ENCODE peak calls at places on chromosomes 6 and 20, in nine cellular contexts. H is naive B cell; Z is activated CD4-positive, alpha-beta T cell treated with anti-CD3 and anti-CD28 coated beads for 4 hours; S is fibroblast of lung; K is pons; N is dermis blood vessel endothelial cell; I is NCI-H510A treated with DMSO at 0.1 percent for 48 hours; T is hypothalamus; V is Kasumi-1. L is an unnamed sample.

GRCh38 chr20:19715986-19716385 is 42.1 kb upstream of the RIN2 start:
- DNase-seq in I (no peak), H (no peak), Z (no peak), V (no peak), T (no peak), S (no peak), N (no peak), K (no peak), L (no peak)

GRCh38 chr6:157761331-157761921 is 61.6 kb upstream of the SNX9 start:
- DNase-seq in H (peak), K (no peak), Z (peak), V (no peak), I (no peak), N (peak), S (peak), T (no peak), L (no peak)

GRCh38 chr6:43038727-43039126 is 14.9 kb downstream of the CUL7 start:
- DNase-seq in T (no peak), K (no peak), H (no peak), Z (no peak), S (no peak), I (no peak), N (no peak), V (no peak), L (no peak)

GRCh38 chr20:41110012-41110411 is 27.3 kb upstream of the PLCG1 start:
- DNase-seq in K (no peak), N (no peak), V (no peak), Z (no peak), I (no peak), H (no peak), T (no peak), S (no peak), L (no peak)

GRCh38 chr6:148470606-148471299 is 128.1 kb downstream of the SASH1 start:
- DNase-seq in S (no peak), K (no peak), V (no peak), T (no peak), H (no peak), Z (no peak), I (no peak), N (no peak), L (no peak)

GRCh38 chr20:48482790-48483189 is 345.0 kb downstream of the PREX1 start:
- DNase-seq in N (no peak), V (no peak), S (no peak), Z (no peak), T (no peak), H (no peak), K (no peak), I (no peak), L (no peak)

GRCh38 chr20:2688041-2688591 is 4.5 kb upstream of the EBF4 start:
- DNase-seq in V (peak), S (peak), N (peak), K (peak), H (no peak), Z (peak), I (peak), T (no peak), L (peak)

GRCh38 chr6:80196914-80197313 is 90.4 kb downstream of the BCKDHB start:
- DNase-seq in K (no peak), H (no peak), Z (no peak), S (no peak), N (no peak), I (peak), T (no peak), V (no peak), L (no peak)

GRCh38 chr6:55176958-55177357 is 2.6 kb downstream of the HCRTR2 start:
- DNase-seq in N (peak), Z (no peak), K (no peak), T (no peak), V (peak), I (no peak), H (no peak), S (peak), L (peak)

GRCh38 chr20:13017883-13018535 is 9.2 kb downstream of the SPTLC3 start:
- DNase-seq in N (no peak), T (no peak), V (no peak), Z (no peak), S (peak), K (no peak), H (no peak), I (no peak), L (no peak)

GRCh38 chr6:2460216-2460734 is 214.9 kb upstream of the GMDS start:
- DNase-seq in I (no peak), N (no peak), S (no peak), H (no peak), T (peak), K (no peak), V (no peak), Z (no peak), L (no peak)

GRCh38 chr6:11366183-11366933 is 133.9 kb upstream of the NEDD9 start:
- DNase-seq in V (no peak), T (no peak), N (peak), Z (peak), S (no peak), H (no peak), I (no peak), K (no peak), L (peak)

GRCh38 chr20:60211618-60212463 is 253.6 kb downstream of the CDH26 start:
- DNase-seq in K (no peak), I (no peak), H (no peak), T (no peak), N (no peak), Z (no peak), S (no peak), V (no peak), L (no peak)

GRCh38 chr6:70398783-70399730 is 14.3 kb upstream of the FAM135A start:
- DNase-seq in K (no peak), T (no peak), I (no peak), N (peak), V (no peak), H (no peak), Z (no peak), S (peak), L (peak)

GRCh38 chr6:110307368-110307767 is 50.8 kb downstream of the METTL24 start:
- DNase-seq in V (peak), Z (no peak), S (no peak), T (no peak), K (no peak), N (no peak), H (peak), I (no peak), L (peak)

GRCh38 chr6:4608361-4609115 is 167.7 kb upstream of the CDYL start:
- DNase-seq in N (peak), S (no peak), I (peak), T (peak), V (no peak), Z (no peak), K (peak), H (no peak), L (no peak)

GRCh38 chr6:125307150-125307838 is 5.5 kb upstream of the HDDC2 start:
- DNase-seq in Z (no peak), H (no peak), T (no peak), K (no peak), I (no peak), S (no peak), N (peak), V (no peak), L (peak)

GRCh38 chr6:149336529-149336928 is 19.0 kb downstream of the TAB2 start:
- DNase-seq in K (no peak), S (no peak), V (no peak), I (no peak), Z (no peak), H (no peak), T (no peak), N (peak), L (no peak)

GRCh38 chr6:116278478-116278822 is 1.3 kb downstream of the TSPYL1 start:
- DNase-seq in Z (no peak), K (no peak), V (no peak), T (no peak), S (no peak), N (no peak), I (no peak), H (no peak), L (no peak)

GRCh38 chr6:116836943-116837342 is 8.1 kb upstream of the GPRC6A start:
- DNase-seq in S (no peak), H (no peak), Z (no peak), V (no peak), T (no peak), N (no peak), I (no peak), K (no peak), L (no peak)

GRCh38 chr6:156107514-156108150 is 652.0 kb upstream of the NOX3 start:
- DNase-seq in I (peak), H (no peak), N (no peak), K (no peak), V (no peak), Z (no peak), T (no peak), S (peak), L (no peak)

GRCh38 chr20:325043-325888 is at the start of gene SOX12:
- DNase-seq in S (peak), V (peak), N (peak), K (peak), I (peak), T (peak), H (peak), Z (peak), L (peak)

GRCh38 chr6:17584241-17584803 is 15.8 kb upstream of the FAM8A1 start:
- DNase-seq in Z (no peak), H (no peak), N (peak), S (peak), K (peak), V (peak), T (no peak), I (peak), L (peak)

GRCh38 chr6:139296927-139297326 is 5.1 kb upstream of the TXLNB start:
- DNase-seq in K (no peak), I (no peak), H (no peak), V (peak), N (peak), T (no peak), Z (no peak), S (no peak), L (peak)

GRCh38 chr6:16136086-16136485 is 7.2 kb downstream of the MYLIP start:
- DNase-seq in H (no peak), S (no peak), Z (peak), I (no peak), T (no peak), V (no peak), K (no peak), N (no peak), L (peak)

GRCh38 chr6:100846276-100846675 is 34.9 kb downstream of the ASCC3 start:
- DNase-seq in V (no peak), H (no peak), S (no peak), N (no peak), Z (no peak), I (peak), T (no peak), K (no peak), L (no peak)

GRCh38 chr6:364609-365540 is 26.7 kb upstream of the IRF4 start:
- DNase-seq in N (no peak), T (no peak), K (no peak), Z (no peak), H (no peak), V (no peak), S (no peak), I (no peak), L (no peak)

GRCh38 chr20:62352402-62353288 is 14.5 kb downstream of the LAMA5 start:
- DNase-seq in S (no peak), V (no peak), I (no peak), T (peak), K (peak), Z (no peak), N (no peak), H (no peak), L (no peak)

GRCh38 chr6:1088441-1089001 is 223.4 kb upstream of the FOXQ1 start:
- DNase-seq in V (no peak), I (no peak), T (no peak), Z (no peak), K (no peak), H (no peak), S (no peak), N (no peak), L (no peak)

GRCh38 chr6:5765141-5765760 is 241.5 kb downstream of the NRN1 start:
- DNase-seq in V (no peak), Z (no peak), T (peak), K (no peak), H (no peak), I (no peak), N (peak), S (no peak), L (no peak)

GRCh38 chr6:105109955-105110650 is 69.7 kb downstream of the POPDC3 start:
- DNase-seq in T (no peak), H (no peak), N (no peak), Z (no peak), V (no peak), I (no peak), S (no peak), K (no peak), L (no peak)

GRCh38 chr20:19738936-19739335 is 19.1 kb upstream of the RIN2 start:
- DNase-seq in V (no peak), T (no peak), H (no peak), N (no peak), K (no peak), Z (no peak), S (no peak), I (no peak), L (no peak)

GRCh38 chr6:104325341-104326172 is 534.2 kb downstream of the HACE1 start:
- DNase-seq in K (peak), Z (no peak), S (peak), H (no peak), I (peak), N (peak), V (peak), T (no peak), L (peak)

GRCh38 chr6:137699036-137699683 is 167.9 kb upstream of the TNFAIP3 start:
- DNase-seq in V (peak), K (peak), T (no peak), H (peak), Z (no peak), I (no peak), S (no peak), N (peak), L (peak)

L was measured in OCI-M1.